ENCODE peak calls at places on chromosomes 3 and 15, in four cellular contexts. I is NAMALWA; Y is nephron progenitor cell; E is stimulated activated CD4-positive, alpha-beta T cell treated with anti-CD3 and anti-CD28 coated beads, Interleukin-2, amount 100 ng/mL, for 48 hours. C is an unnamed sample.

GRCh38 chr3:33831053-33831452 is 32.6 kb downstream of the PDCD6IP start:
- DNase-seq in I (no peak), Y (no peak), E (no peak), C (no peak)

GRCh38 chr3:10253731-10254130 is 5.5 kb downstream of the TATDN2 start:
- DNase-seq in I (no peak), Y (no peak), E (no peak), C (no peak)

GRCh38 chr15:46091860-46092450 is 457.1 kb downstream of the SQOR start:
- DNase-seq in I (peak), Y (peak), E (no peak), C (peak)

GRCh38 chr3:62164746-62165145 is 208.6 kb downstream of the FEZF2 start:
- DNase-seq in I (no peak), Y (no peak), E (no peak), C (no peak)

GRCh38 chr3:170614214-170614966 is 28.5 kb upstream of the SLC7A14 start:
- DNase-seq in I (no peak), Y (no peak), E (no peak), C (peak)

GRCh38 chr3:37387462-37387861 is 213.1 kb upstream of the LRRFIP2 start:
- DNase-seq in I (no peak), Y (no peak), E (no peak), C (no peak)

GRCh38 chr3:159987291-159987711 is 1.3 kb upstream of the IL12A start:
- DNase-seq in I (no peak), Y (no peak), E (no peak), C (no peak)

GRCh38 chr3:126129408-126129891 is 45.5 kb upstream of the SLC41A3 start:
- DNase-seq in I (no peak), Y (peak), E (no peak), C (peak)

GRCh38 chr15:36185438-36185837 is 394.0 kb upstream of the CDIN1 start:
- DNase-seq in I (no peak), Y (no peak), E (no peak), C (no peak)

GRCh38 chr3:151283907-151284461 is 5.6 kb upstream of the P2RY14 start:
- DNase-seq in I (no peak), Y (no peak), E (no peak), C (peak)

GRCh38 chr3:54488297-54488696 is 365.9 kb downstream of the CACNA2D3 start:
- DNase-seq in I (no peak), Y (no peak), E (no peak), C (no peak)

GRCh38 chr3:168417016-168417415 is 321.3 kb upstream of the GOLIM4 start:
- DNase-seq in I (no peak), Y (no peak), E (no peak), C (peak)

C was measured in fibroblast of pulmonary artery.